ENCODE peak calls at places on chromosomes 6 and 20, in eight cellular contexts. D is GDM1; B is cardiac septum; K is ACHN; V is astrocyte; U is AG09309; L is GM23248; A is effector CD4-positive, alpha-beta T cell. S is an unnamed sample.

GRCh38 chr6:130744601-130745382 is 82.4 kb upstream of the SMLR1 start:
- DNase-seq in U (no peak), A (no peak), V (no peak), B (no peak), D (no peak), L (no peak), K (no peak), S (no peak)

GRCh38 chr6:105170066-105170465 is 9.7 kb downstream of the POPDC3 start:
- DNase-seq in V (peak; percentile 30), L (peak; percentile 64), K (no peak), A (no peak), B (no peak), D (no peak), U (no peak), S (no peak)

GRCh38 chr6:52595000-52595795 is 18.3 kb upstream of the TRAM2 start:
- DNase-seq in L (peak; percentile 94), U (no peak), D (no peak), A (no peak), V (peak; percentile 89), K (peak; percentile 74), B (no peak), S (no peak)

GRCh38 chr6:46013639-46014038 is 2.0 kb downstream of the CLIC5 start:
- DNase-seq in V (no peak), A (no peak), K (no peak), D (no peak), B (no peak), U (no peak), L (no peak), S (no peak)

GRCh38 chr20:32355417-32355841 is 2.7 kb upstream of the ASXL1 start:
- DNase-seq in V (no peak), D (no peak), B (no peak), L (no peak), U (no peak), K (no peak), A (no peak), S (no peak)

GRCh38 chr6:43499028-43499815 is 10.9 kb downstream of the LRRC73 start:
- DNase-seq in A (no peak), L (no peak), U (no peak), D (no peak), B (no peak), V (no peak), K (no peak), S (no peak)

GRCh38 chr6:14317616-14318015 is 200.0 kb downstream of the CD83 start:
- DNase-seq in V (no peak), U (no peak), L (no peak), B (no peak), A (no peak), K (no peak), D (no peak), S (no peak)

GRCh38 chr20:2123720-2124119 is 22.1 kb downstream of the STK35 start:
- DNase-seq in D (no peak), K (no peak), A (no peak), V (no peak), B (no peak), L (peak; percentile 45), U (no peak), S (no peak)

GRCh38 chr6:17349437-17349836 is 44.0 kb upstream of the CAP2 start:
- DNase-seq in D (no peak), U (no peak), L (peak; percentile 34), K (no peak), V (peak; percentile 51), B (no peak), A (no peak), S (no peak)

GRCh38 chr6:150878347-150879213 is 13.1 kb downstream of the MTHFD1L start:
- DNase-seq in D (no peak), A (no peak), L (no peak), K (no peak), B (no peak), U (no peak), V (no peak), S (no peak)

GRCh38 chr6:28264834-28265401 is 2.0 kb upstream of the ZSCAN26 start:
- DNase-seq in U (no peak), L (no peak), D (no peak), V (no peak), A (no peak), K (no peak), B (no peak), S (no peak)